ENCODE peak calls at places on chromosomes 1 and 21, in ten cellular contexts. One of them, this sample, is unnamed.

GRCh38 chr1:226656201-226656600 is 82.9 kb downstream of the ITPKB start:
- DNase-seq in right lobe of liver: no peak
- DNase-seq in mammary epithelial cell: no peak
- DNase-seq in GM23338: peak
- DNase-seq in transverse colon: no peak
- DNase-seq in astrocyte: no peak
- DNase-seq in fibroblast of the aortic adventitia: no peak
- DNase-seq in lung: no peak
- DNase-seq in right atrium auricular region: no peak
- DNase-seq in psoas muscle: peak
- DNase-seq in this sample: no peak

GRCh38 chr1:110421159-110421777 is 13.8 kb upstream of the LAMTOR5 start:
- DNase-seq in right lobe of liver: no peak
- DNase-seq in mammary epithelial cell: peak
- DNase-seq in GM23338: no peak
- DNase-seq in transverse colon: no peak
- DNase-seq in astrocyte: peak
- DNase-seq in fibroblast of the aortic adventitia: peak
- DNase-seq in lung: no peak
- DNase-seq in right atrium auricular region: no peak
- DNase-seq in psoas muscle: no peak
- DNase-seq in this sample: peak

GRCh38 chr21:42614811-42615342 is 38.5 kb upstream of the PDE9A start:
- DNase-seq in right lobe of liver: peak
- DNase-seq in mammary epithelial cell: peak
- DNase-seq in GM23338: peak
- DNase-seq in transverse colon: peak
- DNase-seq in astrocyte: no peak
- DNase-seq in fibroblast of the aortic adventitia: no peak
- DNase-seq in lung: peak
- DNase-seq in right atrium auricular region: no peak
- DNase-seq in psoas muscle: no peak
- DNase-seq in this sample: peak

GRCh38 chr1:228900993-228901392 is 165.7 kb downstream of the RHOU start:
- DNase-seq in right lobe of liver: no peak
- DNase-seq in mammary epithelial cell: no peak
- DNase-seq in GM23338: no peak
- DNase-seq in transverse colon: no peak
- DNase-seq in astrocyte: peak
- DNase-seq in fibroblast of the aortic adventitia: no peak
- DNase-seq in lung: no peak
- DNase-seq in right atrium auricular region: no peak
- DNase-seq in psoas muscle: no peak
- DNase-seq in this sample: no peak

GRCh38 chr1:53643881-53644390 is 95.0 kb downstream of the GLIS1 start:
- DNase-seq in right lobe of liver: no peak
- DNase-seq in mammary epithelial cell: no peak
- DNase-seq in GM23338: no peak
- DNase-seq in transverse colon: no peak
- DNase-seq in astrocyte: no peak
- DNase-seq in fibroblast of the aortic adventitia: no peak
- DNase-seq in lung: no peak
- DNase-seq in right atrium auricular region: no peak
- DNase-seq in psoas muscle: no peak
- DNase-seq in this sample: no peak

GRCh38 chr1:88595355-88595754 is 88.7 kb upstream of the PKN2 start:
- DNase-seq in right lobe of liver: no peak
- DNase-seq in mammary epithelial cell: peak
- DNase-seq in GM23338: peak
- DNase-seq in transverse colon: no peak
- DNase-seq in astrocyte: peak
- DNase-seq in fibroblast of the aortic adventitia: peak
- DNase-seq in lung: no peak
- DNase-seq in right atrium auricular region: no peak
- DNase-seq in psoas muscle: no peak
- DNase-seq in this sample: peak

GRCh38 chr1:37673920-37674319 is 18.4 kb upstream of the CDCA8 start:
- DNase-seq in right lobe of liver: no peak
- DNase-seq in mammary epithelial cell: no peak
- DNase-seq in GM23338: peak
- DNase-seq in transverse colon: no peak
- DNase-seq in astrocyte: no peak
- DNase-seq in fibroblast of the aortic adventitia: no peak
- DNase-seq in lung: no peak
- DNase-seq in right atrium auricular region: no peak
- DNase-seq in psoas muscle: no peak
- DNase-seq in this sample: no peak

GRCh38 chr1:48730164-48730864 is 46.4 kb downstream of the BEND5 start:
- DNase-seq in right lobe of liver: no peak
- DNase-seq in mammary epithelial cell: no peak
- DNase-seq in GM23338: no peak
- DNase-seq in transverse colon: no peak
- DNase-seq in astrocyte: no peak
- DNase-seq in fibroblast of the aortic adventitia: no peak
- DNase-seq in lung: no peak
- DNase-seq in right atrium auricular region: no peak
- DNase-seq in psoas muscle: no peak
- DNase-seq in this sample: no peak

GRCh38 chr1:47927165-47927564 is 70.0 kb downstream of the TRABD2B start:
- DNase-seq in right lobe of liver: no peak
- DNase-seq in mammary epithelial cell: no peak
- DNase-seq in GM23338: no peak
- DNase-seq in transverse colon: no peak
- DNase-seq in astrocyte: no peak
- DNase-seq in fibroblast of the aortic adventitia: no peak
- DNase-seq in lung: no peak
- DNase-seq in right atrium auricular region: no peak
- DNase-seq in psoas muscle: no peak
- DNase-seq in this sample: peak

GRCh38 chr1:92599184-92599583 is 112.5 kb upstream of the GFI1 start:
- DNase-seq in right lobe of liver: no peak
- DNase-seq in mammary epithelial cell: no peak
- DNase-seq in GM23338: peak
- DNase-seq in transverse colon: no peak
- DNase-seq in astrocyte: peak
- DNase-seq in fibroblast of the aortic adventitia: peak
- DNase-seq in lung: no peak
- DNase-seq in right atrium auricular region: no peak
- DNase-seq in psoas muscle: no peak
- DNase-seq in this sample: peak

GRCh38 chr1:184893695-184894094 is 80.6 kb downstream of the NIBAN1 start:
- DNase-seq in right lobe of liver: no peak
- DNase-seq in mammary epithelial cell: no peak
- DNase-seq in GM23338: no peak
- DNase-seq in transverse colon: no peak
- DNase-seq in astrocyte: no peak
- DNase-seq in fibroblast of the aortic adventitia: no peak
- DNase-seq in lung: no peak
- DNase-seq in right atrium auricular region: no peak
- DNase-seq in psoas muscle: no peak
- DNase-seq in this sample: no peak

GRCh38 chr1:184890539-184890973 is 83.8 kb downstream of the NIBAN1 start:
- DNase-seq in right lobe of liver: no peak
- DNase-seq in mammary epithelial cell: peak
- DNase-seq in GM23338: no peak
- DNase-seq in transverse colon: no peak
- DNase-seq in astrocyte: peak
- DNase-seq in fibroblast of the aortic adventitia: peak
- DNase-seq in lung: no peak
- DNase-seq in right atrium auricular region: no peak
- DNase-seq in psoas muscle: no peak
- DNase-seq in this sample: peak

GRCh38 chr1:184889902-184890301 is 84.4 kb downstream of the NIBAN1 start:
- DNase-seq in right lobe of liver: no peak
- DNase-seq in mammary epithelial cell: no peak
- DNase-seq in GM23338: no peak
- DNase-seq in transverse colon: no peak
- DNase-seq in astrocyte: no peak
- DNase-seq in fibroblast of the aortic adventitia: peak
- DNase-seq in lung: no peak
- DNase-seq in right atrium auricular region: no peak
- DNase-seq in psoas muscle: no peak
- DNase-seq in this sample: no peak

GRCh38 chr1:184892116-184892515 is 82.2 kb downstream of the NIBAN1 start:
- DNase-seq in right lobe of liver: no peak
- DNase-seq in mammary epithelial cell: peak
- DNase-seq in GM23338: no peak
- DNase-seq in transverse colon: no peak
- DNase-seq in astrocyte: no peak
- DNase-seq in fibroblast of the aortic adventitia: no peak
- DNase-seq in lung: no peak
- DNase-seq in right atrium auricular region: no peak
- DNase-seq in psoas muscle: no peak
- DNase-seq in this sample: peak

GRCh38 chr1:184891440-184891839 is 82.9 kb downstream of the NIBAN1 start:
- DNase-seq in right lobe of liver: no peak
- DNase-seq in mammary epithelial cell: no peak
- DNase-seq in GM23338: no peak
- DNase-seq in transverse colon: no peak
- DNase-seq in astrocyte: no peak
- DNase-seq in fibroblast of the aortic adventitia: no peak
- DNase-seq in lung: no peak
- DNase-seq in right atrium auricular region: no peak
- DNase-seq in psoas muscle: no peak
- DNase-seq in this sample: no peak
- H3K4me3 ChIP-seq in right lobe of liver: no peak
- H3K4me3 ChIP-seq in mammary epithelial cell: no peak
- H3K4me3 ChIP-seq in GM23338: no peak
- H3K4me3 ChIP-seq in transverse colon: no peak
- H3K4me3 ChIP-seq in astrocyte: no peak
- H3K4me3 ChIP-seq in fibroblast of the aortic adventitia: no peak
- H3K4me3 ChIP-seq in lung: no peak
- H3K4me3 ChIP-seq in right atrium auricular region: no peak
- H3K4me3 ChIP-seq in psoas muscle: peak
- H3K4me3 ChIP-seq in this sample: no peak

DNA sequence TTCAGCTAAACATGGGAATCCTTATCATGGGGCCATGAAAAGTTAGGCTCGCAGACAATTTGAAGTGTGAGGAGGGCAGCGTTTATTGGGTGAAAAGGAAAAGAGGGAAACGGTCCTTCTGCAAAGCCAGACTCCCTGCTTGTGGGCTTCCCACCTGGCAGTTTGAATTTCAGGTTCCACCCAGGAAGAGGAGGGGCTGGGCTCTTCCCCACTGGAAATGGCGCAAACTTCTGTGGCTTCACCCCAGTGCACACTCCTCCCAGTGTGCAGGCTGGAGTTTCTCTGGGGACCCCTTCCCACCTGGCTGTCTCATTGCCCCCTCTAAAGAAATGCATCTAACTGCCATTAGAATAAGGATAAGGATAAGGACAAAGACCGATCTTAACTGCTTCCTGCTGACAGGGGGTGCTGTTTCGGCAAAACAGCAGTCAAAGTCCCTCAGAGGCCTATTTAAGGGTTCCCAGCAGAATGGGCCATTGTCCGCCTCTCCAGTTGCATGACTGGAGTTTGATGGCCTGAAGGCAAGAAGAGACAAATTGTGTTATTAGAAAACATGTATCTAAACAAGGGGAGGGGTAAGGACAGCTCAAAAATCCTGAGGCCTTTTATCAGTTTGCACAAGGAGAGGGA is 20.4 kb downstream of the AIM2 start:
- DNase-seq in right lobe of liver: no peak
- DNase-seq in mammary epithelial cell: no peak
- DNase-seq in GM23338: peak
- DNase-seq in transverse colon: no peak
- DNase-seq in astrocyte: no peak
- DNase-seq in fibroblast of the aortic adventitia: no peak
- DNase-seq in lung: no peak
- DNase-seq in right atrium auricular region: no peak
- DNase-seq in psoas muscle: no peak
- DNase-seq in this sample: no peak
- TF ChIP-seq CTCF in right lobe of liver: no peak
- TF ChIP-seq CTCF in mammary epithelial cell: no peak
- TF ChIP-seq CTCF in GM23338: peak
- TF ChIP-seq CTCF in transverse colon: no peak
- TF ChIP-seq CTCF in astrocyte: no peak
- TF ChIP-seq CTCF in fibroblast of the aortic adventitia: no peak
- TF ChIP-seq CTCF in lung: no peak
- TF ChIP-seq CTCF in right atrium auricular region: no peak
- TF ChIP-seq CTCF in psoas muscle: no peak
- TF ChIP-seq CTCF in this sample: no peak

DNA sequence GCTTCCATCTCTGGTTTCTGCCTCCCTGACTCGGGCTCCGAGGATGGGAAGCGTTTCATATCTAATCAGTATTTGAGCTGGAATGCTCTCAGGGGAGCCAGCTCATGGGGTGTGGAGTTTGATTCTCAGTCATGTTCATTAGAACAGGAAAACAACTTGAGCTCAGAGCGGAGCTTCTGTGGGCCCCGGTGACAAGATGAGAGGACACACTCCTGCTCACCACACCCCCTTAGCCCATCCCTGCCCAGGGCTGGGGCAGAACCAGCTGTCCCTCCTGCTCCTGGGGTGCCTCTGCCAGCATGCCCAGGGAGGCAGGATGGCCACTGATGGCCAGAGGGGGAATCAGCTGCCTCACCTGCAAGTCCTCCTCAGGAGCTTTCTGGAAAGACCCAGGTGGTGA is 726.0 kb downstream of the PTPRU start:
- DNase-seq in right lobe of liver: no peak
- DNase-seq in mammary epithelial cell: no peak
- DNase-seq in GM23338: no peak
- DNase-seq in transverse colon: no peak
- DNase-seq in astrocyte: no peak
- DNase-seq in fibroblast of the aortic adventitia: peak
- DNase-seq in lung: no peak
- DNase-seq in right atrium auricular region: no peak
- DNase-seq in psoas muscle: no peak
- DNase-seq in this sample: no peak
- H3K4me3 ChIP-seq in right lobe of liver: no peak
- H3K4me3 ChIP-seq in mammary epithelial cell: no peak
- H3K4me3 ChIP-seq in GM23338: no peak
- H3K4me3 ChIP-seq in transverse colon: no peak
- H3K4me3 ChIP-seq in astrocyte: no peak
- H3K4me3 ChIP-seq in fibroblast of the aortic adventitia: no peak
- H3K4me3 ChIP-seq in lung: no peak
- H3K4me3 ChIP-seq in right atrium auricular region: no peak
- H3K4me3 ChIP-seq in psoas muscle: no peak
- H3K4me3 ChIP-seq in this sample: no peak

DNA sequence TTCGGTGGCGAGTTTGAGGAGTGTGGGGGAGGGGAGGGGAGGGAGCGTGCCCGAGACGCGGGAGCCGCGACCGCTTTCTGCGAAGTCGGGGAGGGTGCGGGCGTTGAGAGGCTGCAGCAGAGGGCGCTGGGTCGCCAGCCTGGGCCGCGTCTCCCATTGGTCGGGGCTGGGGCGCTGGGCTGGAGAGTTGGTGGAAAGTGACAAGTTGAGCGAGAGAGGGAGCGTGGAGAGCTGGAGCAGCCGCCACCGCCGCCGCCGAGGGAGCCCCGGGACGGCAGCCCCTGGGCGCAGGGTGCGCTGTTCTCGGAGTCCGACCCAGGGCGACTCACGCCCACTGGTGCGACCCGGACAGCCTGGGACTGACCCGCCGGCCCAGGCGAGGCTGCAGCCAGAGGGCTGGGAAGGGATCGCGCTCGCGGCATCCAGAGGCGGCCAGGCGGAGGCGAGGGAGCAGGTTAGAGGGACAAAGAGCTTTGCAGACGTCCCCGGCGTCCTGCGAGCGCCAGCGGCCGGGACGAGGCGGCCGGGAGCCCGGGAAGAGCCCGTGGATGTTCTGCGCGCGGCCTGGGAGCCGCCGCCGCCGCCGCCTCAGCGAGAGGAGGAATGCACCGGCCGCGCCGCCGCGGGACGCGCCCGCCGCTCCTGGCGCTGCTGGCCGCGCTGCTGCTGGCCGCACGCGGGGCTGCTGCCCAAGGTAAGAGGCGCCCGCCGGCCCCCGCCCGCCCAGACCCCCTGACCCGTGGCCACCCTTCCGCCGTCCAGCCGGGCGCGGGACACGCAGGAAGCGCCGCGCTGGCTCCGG is at the start of gene ROR1:
- DNase-seq in right lobe of liver: peak
- DNase-seq in mammary epithelial cell: peak
- DNase-seq in GM23338: peak
- DNase-seq in transverse colon: peak
- DNase-seq in astrocyte: peak
- DNase-seq in fibroblast of the aortic adventitia: peak
- DNase-seq in lung: peak
- DNase-seq in right atrium auricular region: peak
- DNase-seq in psoas muscle: peak
- DNase-seq in this sample: peak
- TF ChIP-seq CTCF in right lobe of liver: peak
- TF ChIP-seq CTCF in mammary epithelial cell: peak
- TF ChIP-seq CTCF in GM23338: peak
- TF ChIP-seq CTCF in transverse colon: peak
- TF ChIP-seq CTCF in astrocyte: peak
- TF ChIP-seq CTCF in fibroblast of the aortic adventitia: peak
- TF ChIP-seq CTCF in lung: peak
- TF ChIP-seq CTCF in right atrium auricular region: peak
- TF ChIP-seq CTCF in psoas muscle: peak
- TF ChIP-seq CTCF in this sample: peak

This sample was measured in epithelial cell of esophagus.